ENCODE peak calls at places on chromosomes 5 and 9, in nine cellular contexts. Y is left kidney; B is nephron progenitor cell; L is WTC11; I is Ammon's horn; Q is endodermal cell; A is astrocyte; N is skeletal muscle cell; V is effector CD8-positive, alpha-beta T cell. K is an unnamed sample.
A peak's percentile ranks its signal among the peaks of the same experiment; 100 is the strongest.

GRCh38 chr9:95477441-95477840 is 39.3 kb downstream of the PTCH1 start:
- DNase-seq in Y (no peak), B (no peak), L (no peak), I (peak; percentile 93), Q (no peak), A (no peak), N (no peak), V (no peak), K (no peak)

GRCh38 chr5:2382776-2383677 is 368.4 kb downstream of the IRX2 start:
- DNase-seq in Y (peak; percentile 53), B (no peak), L (no peak), I (no peak), Q (no peak), A (no peak), N (no peak), V (no peak), K (no peak)

GRCh38 chr9:117341161-117341560 is 73.7 kb downstream of the ASTN2 start:
- DNase-seq in Y (no peak), B (no peak), L (no peak), I (no peak), Q (no peak), A (no peak), N (no peak), V (no peak), K (no peak)

GRCh38 chr5:142280066-142281011 is 44.5 kb downstream of the SPRY4 start:
- DNase-seq in Y (peak; percentile 96), B (peak; percentile 84), L (peak; percentile 69), I (no peak), Q (peak; percentile 97), A (peak; percentile 85), N (peak; percentile 35), V (no peak), K (peak; percentile 75)

GRCh38 chr5:38540348-38540747 is 16.1 kb downstream of the LIFR start:
- DNase-seq in Y (peak; percentile 59), B (no peak), L (no peak), I (peak; percentile 82), Q (no peak), A (no peak), N (no peak), V (no peak), K (peak; percentile 64)

GRCh38 chr5:96637191-96637590 is 25.0 kb upstream of the CAST start:
- DNase-seq in Y (peak; percentile 76), B (no peak), L (no peak), I (no peak), Q (no peak), A (no peak), N (no peak), V (no peak), K (no peak)

GRCh38 chr9:91211919-91212318 is 149.8 kb downstream of the AUH start:
- DNase-seq in Y (no peak), B (no peak), L (no peak), I (no peak), Q (no peak), A (no peak), N (no peak), V (no peak), K (no peak)

GRCh38 chr5:92864591-92864990 is 716.4 kb downstream of the NR2F1-AS1 start:
- DNase-seq in Y (no peak), B (no peak), L (no peak), I (no peak), Q (no peak), A (no peak), N (no peak), V (no peak), K (no peak)

GRCh38 chr9:130368631-130369103 is 76.1 kb upstream of the ASS1 start:
- DNase-seq in Y (no peak), B (no peak), L (no peak), I (no peak), Q (peak; percentile 67), A (peak; percentile 9), N (no peak), V (no peak), K (no peak)

GRCh38 chr5:139278540-139279274 is 14.8 kb upstream of the MATR3 start:
- DNase-seq in Y (no peak), B (no peak), L (no peak), I (no peak), Q (no peak), A (no peak), N (no peak), V (no peak), K (no peak)

GRCh38 chr5:154520861-154521453 is 42.9 kb upstream of the HAND1 start:
- DNase-seq in Y (peak; percentile 85), B (peak; percentile 69), L (peak; percentile 91), I (no peak), Q (peak; percentile 96), A (no peak), N (no peak), V (no peak), K (no peak)

GRCh38 chr5:123880875-123881274 is 368.9 kb downstream of the CSNK1G3 start:
- DNase-seq in Y (no peak), B (no peak), L (no peak), I (no peak), Q (no peak), A (no peak), N (no peak), V (no peak), K (no peak)

GRCh38 chr9:22030101-22030598 is 21.0 kb upstream of the CDKN2B start:
- DNase-seq in Y (no peak), B (no peak), L (no peak), I (no peak), Q (no peak), A (peak; percentile 71), N (no peak), V (no peak), K (no peak)

GRCh38 chr9:128099932-128100491 is 27.5 kb downstream of the PTGES2 start:
- DNase-seq in Y (no peak), B (no peak), L (no peak), I (no peak), Q (no peak), A (no peak), N (no peak), V (no peak), K (no peak)

GRCh38 chr9:122819791-122820489 is 8.4 kb downstream of the PDCL start:
- DNase-seq in Y (no peak), B (no peak), L (no peak), I (no peak), Q (no peak), A (peak; percentile 70), N (no peak), V (no peak), K (no peak)

GRCh38 chr9:90102292-90102901 is 497.6 kb downstream of the GADD45G start:
- DNase-seq in Y (peak; percentile 95), B (peak; percentile 71), L (peak; percentile 80), I (peak; percentile 90), Q (peak; percentile 93), A (peak; percentile 77), N (peak; percentile 53), V (peak; percentile 62), K (peak; percentile 64)

K was measured in left ventricle myocardium inferior.